ENCODE peak calls at places on chromosomes 7 and 10, in eight cellular contexts. One of them, this sample, is unnamed.

GRCh38 chr7:137873524-137873923 is 26.8 kb upstream of the DGKI start:
- DNase-seq in endothelial cell: no peak
- DNase-seq in GM13976: no peak
- DNase-seq in non-pigmented ciliary epithelial cell: no peak
- DNase-seq in head of caudate nucleus: no peak
- DNase-seq in SK-MEL-5: no peak
- DNase-seq in activated CD8-positive, alpha-beta memory T cell treated with anti-CD3 and anti-CD28 coated beads for 4 hours: no peak
- DNase-seq in nephron progenitor cell: no peak
- DNase-seq in this sample: no peak

GRCh38 chr10:75108684-75109458 is 2.6 kb upstream of the SAMD8 start:
- DNase-seq in endothelial cell: peak
- DNase-seq in GM13976: no peak
- DNase-seq in non-pigmented ciliary epithelial cell: no peak
- DNase-seq in head of caudate nucleus: no peak
- DNase-seq in SK-MEL-5: peak
- DNase-seq in activated CD8-positive, alpha-beta memory T cell treated with anti-CD3 and anti-CD28 coated beads for 4 hours: no peak
- DNase-seq in nephron progenitor cell: peak
- DNase-seq in this sample: peak

GRCh38 chr7:1942704-1943294 is 272.7 kb downstream of the ELFN1 start:
- DNase-seq in endothelial cell: no peak
- DNase-seq in GM13976: no peak
- DNase-seq in non-pigmented ciliary epithelial cell: no peak
- DNase-seq in head of caudate nucleus: no peak
- DNase-seq in SK-MEL-5: no peak
- DNase-seq in activated CD8-positive, alpha-beta memory T cell treated with anti-CD3 and anti-CD28 coated beads for 4 hours: no peak
- DNase-seq in nephron progenitor cell: no peak
- DNase-seq in this sample: no peak

GRCh38 chr7:88628363-88629085 is 131.0 kb upstream of the ZNF804B start:
- DNase-seq in endothelial cell: no peak
- DNase-seq in GM13976: peak
- DNase-seq in non-pigmented ciliary epithelial cell: no peak
- DNase-seq in head of caudate nucleus: no peak
- DNase-seq in SK-MEL-5: peak
- DNase-seq in activated CD8-positive, alpha-beta memory T cell treated with anti-CD3 and anti-CD28 coated beads for 4 hours: no peak
- DNase-seq in nephron progenitor cell: no peak
- DNase-seq in this sample: no peak

GRCh38 chr10:113999520-113999919 is 44.1 kb upstream of the ADRB1 start:
- DNase-seq in endothelial cell: no peak
- DNase-seq in GM13976: no peak
- DNase-seq in non-pigmented ciliary epithelial cell: no peak
- DNase-seq in head of caudate nucleus: no peak
- DNase-seq in SK-MEL-5: no peak
- DNase-seq in activated CD8-positive, alpha-beta memory T cell treated with anti-CD3 and anti-CD28 coated beads for 4 hours: no peak
- DNase-seq in nephron progenitor cell: no peak
- DNase-seq in this sample: no peak

GRCh38 chr7:98266840-98267239 is 14.6 kb upstream of the BRI3 start:
- DNase-seq in endothelial cell: no peak
- DNase-seq in GM13976: no peak
- DNase-seq in non-pigmented ciliary epithelial cell: no peak
- DNase-seq in head of caudate nucleus: no peak
- DNase-seq in SK-MEL-5: peak
- DNase-seq in activated CD8-positive, alpha-beta memory T cell treated with anti-CD3 and anti-CD28 coated beads for 4 hours: no peak
- DNase-seq in nephron progenitor cell: no peak
- DNase-seq in this sample: no peak

GRCh38 chr7:50793115-50793946 is 10.6 kb upstream of the GRB10 start:
- DNase-seq in endothelial cell: peak
- DNase-seq in GM13976: peak
- DNase-seq in non-pigmented ciliary epithelial cell: no peak
- DNase-seq in head of caudate nucleus: no peak
- DNase-seq in SK-MEL-5: peak
- DNase-seq in activated CD8-positive, alpha-beta memory T cell treated with anti-CD3 and anti-CD28 coated beads for 4 hours: no peak
- DNase-seq in nephron progenitor cell: peak
- DNase-seq in this sample: peak

GRCh38 chr10:115525141-115525540 is 432.0 kb downstream of the ATRNL1 start:
- DNase-seq in endothelial cell: no peak
- DNase-seq in GM13976: no peak
- DNase-seq in non-pigmented ciliary epithelial cell: no peak
- DNase-seq in head of caudate nucleus: no peak
- DNase-seq in SK-MEL-5: no peak
- DNase-seq in activated CD8-positive, alpha-beta memory T cell treated with anti-CD3 and anti-CD28 coated beads for 4 hours: no peak
- DNase-seq in nephron progenitor cell: no peak
- DNase-seq in this sample: no peak

GRCh38 chr10:49598986-49599385 is 11.1 kb upstream of the SLC18A3 start:
- DNase-seq in endothelial cell: no peak
- DNase-seq in GM13976: peak
- DNase-seq in non-pigmented ciliary epithelial cell: no peak
- DNase-seq in head of caudate nucleus: no peak
- DNase-seq in SK-MEL-5: no peak
- DNase-seq in activated CD8-positive, alpha-beta memory T cell treated with anti-CD3 and anti-CD28 coated beads for 4 hours: no peak
- DNase-seq in nephron progenitor cell: no peak
- DNase-seq in this sample: no peak

GRCh38 chr7:93821463-93821862 is 69.1 kb downstream of the TFPI2 start:
- DNase-seq in endothelial cell: no peak
- DNase-seq in GM13976: no peak
- DNase-seq in non-pigmented ciliary epithelial cell: no peak
- DNase-seq in head of caudate nucleus: no peak
- DNase-seq in SK-MEL-5: no peak
- DNase-seq in activated CD8-positive, alpha-beta memory T cell treated with anti-CD3 and anti-CD28 coated beads for 4 hours: no peak
- DNase-seq in nephron progenitor cell: no peak
- DNase-seq in this sample: no peak

GRCh38 chr7:12683678-12684077 is 3.8 kb upstream of the ARL4A start:
- DNase-seq in endothelial cell: no peak
- DNase-seq in GM13976: no peak
- DNase-seq in non-pigmented ciliary epithelial cell: no peak
- DNase-seq in head of caudate nucleus: no peak
- DNase-seq in SK-MEL-5: peak
- DNase-seq in activated CD8-positive, alpha-beta memory T cell treated with anti-CD3 and anti-CD28 coated beads for 4 hours: no peak
- DNase-seq in nephron progenitor cell: no peak
- DNase-seq in this sample: peak

GRCh38 chr7:149322737-149323136 is 60.7 kb downstream of the ZNF783 start:
- DNase-seq in endothelial cell: no peak
- DNase-seq in GM13976: no peak
- DNase-seq in non-pigmented ciliary epithelial cell: no peak
- DNase-seq in head of caudate nucleus: no peak
- DNase-seq in SK-MEL-5: no peak
- DNase-seq in activated CD8-positive, alpha-beta memory T cell treated with anti-CD3 and anti-CD28 coated beads for 4 hours: no peak
- DNase-seq in nephron progenitor cell: no peak
- DNase-seq in this sample: no peak

GRCh38 chr10:98555011-98555619 is 108.4 kb upstream of the HPS1 start:
- DNase-seq in endothelial cell: peak
- DNase-seq in GM13976: no peak
- DNase-seq in non-pigmented ciliary epithelial cell: no peak
- DNase-seq in head of caudate nucleus: no peak
- DNase-seq in SK-MEL-5: peak
- DNase-seq in activated CD8-positive, alpha-beta memory T cell treated with anti-CD3 and anti-CD28 coated beads for 4 hours: no peak
- DNase-seq in nephron progenitor cell: peak
- DNase-seq in this sample: peak

GRCh38 chr10:30454744-30455498 is 20.9 kb downstream of the MAP3K8 start:
- DNase-seq in endothelial cell: no peak
- DNase-seq in GM13976: no peak
- DNase-seq in non-pigmented ciliary epithelial cell: peak
- DNase-seq in head of caudate nucleus: no peak
- DNase-seq in SK-MEL-5: no peak
- DNase-seq in activated CD8-positive, alpha-beta memory T cell treated with anti-CD3 and anti-CD28 coated beads for 4 hours: no peak
- DNase-seq in nephron progenitor cell: no peak
- DNase-seq in this sample: no peak

GRCh38 chr10:227014-227413 is 91.8 kb downstream of the ZMYND11 start:
- DNase-seq in endothelial cell: no peak
- DNase-seq in GM13976: no peak
- DNase-seq in non-pigmented ciliary epithelial cell: no peak
- DNase-seq in head of caudate nucleus: no peak
- DNase-seq in SK-MEL-5: no peak
- DNase-seq in activated CD8-positive, alpha-beta memory T cell treated with anti-CD3 and anti-CD28 coated beads for 4 hours: no peak
- DNase-seq in nephron progenitor cell: no peak
- DNase-seq in this sample: no peak

GRCh38 chr7:142626420-142627035 is 122.7 kb upstream of the PRSS1 start:
- DNase-seq in endothelial cell: peak
- DNase-seq in GM13976: peak
- DNase-seq in non-pigmented ciliary epithelial cell: no peak
- DNase-seq in head of caudate nucleus: no peak
- DNase-seq in SK-MEL-5: peak
- DNase-seq in activated CD8-positive, alpha-beta memory T cell treated with anti-CD3 and anti-CD28 coated beads for 4 hours: peak
- DNase-seq in nephron progenitor cell: peak
- DNase-seq in this sample: no peak

GRCh38 chr7:84021292-84021898 is 173.2 kb downstream of the SEMA3A start:
- DNase-seq in endothelial cell: no peak
- DNase-seq in GM13976: no peak
- DNase-seq in non-pigmented ciliary epithelial cell: no peak
- DNase-seq in head of caudate nucleus: no peak
- DNase-seq in SK-MEL-5: no peak
- DNase-seq in activated CD8-positive, alpha-beta memory T cell treated with anti-CD3 and anti-CD28 coated beads for 4 hours: no peak
- DNase-seq in nephron progenitor cell: no peak
- DNase-seq in this sample: no peak

GRCh38 chr7:94580601-94581000 is 71.0 kb downstream of the CASD1 start:
- DNase-seq in endothelial cell: no peak
- DNase-seq in GM13976: no peak
- DNase-seq in non-pigmented ciliary epithelial cell: peak
- DNase-seq in head of caudate nucleus: no peak
- DNase-seq in SK-MEL-5: no peak
- DNase-seq in activated CD8-positive, alpha-beta memory T cell treated with anti-CD3 and anti-CD28 coated beads for 4 hours: no peak
- DNase-seq in nephron progenitor cell: no peak
- DNase-seq in this sample: peak

GRCh38 chr10:104300736-104301292 is 31.8 kb downstream of the GSTO2 start:
- DNase-seq in endothelial cell: no peak
- DNase-seq in GM13976: no peak
- DNase-seq in non-pigmented ciliary epithelial cell: peak
- DNase-seq in head of caudate nucleus: peak
- DNase-seq in SK-MEL-5: peak
- DNase-seq in activated CD8-positive, alpha-beta memory T cell treated with anti-CD3 and anti-CD28 coated beads for 4 hours: no peak
- DNase-seq in nephron progenitor cell: peak
- DNase-seq in this sample: peak

GRCh38 chr10:97534746-97535367 is 36.1 kb downstream of the UBTD1 start:
- DNase-seq in endothelial cell: peak
- DNase-seq in GM13976: peak
- DNase-seq in non-pigmented ciliary epithelial cell: no peak
- DNase-seq in head of caudate nucleus: peak
- DNase-seq in SK-MEL-5: peak
- DNase-seq in activated CD8-positive, alpha-beta memory T cell treated with anti-CD3 and anti-CD28 coated beads for 4 hours: no peak
- DNase-seq in nephron progenitor cell: peak
- DNase-seq in this sample: no peak

GRCh38 chr7:22868509-22868908 is 45.9 kb upstream of the TOMM7 start:
- DNase-seq in endothelial cell: no peak
- DNase-seq in GM13976: no peak
- DNase-seq in non-pigmented ciliary epithelial cell: no peak
- DNase-seq in head of caudate nucleus: no peak
- DNase-seq in SK-MEL-5: no peak
- DNase-seq in activated CD8-positive, alpha-beta memory T cell treated with anti-CD3 and anti-CD28 coated beads for 4 hours: no peak
- DNase-seq in nephron progenitor cell: no peak
- DNase-seq in this sample: no peak

GRCh38 chr10:64682043-64682442 is 1160.8 kb downstream of the REEP3 start:
- DNase-seq in endothelial cell: no peak
- DNase-seq in GM13976: no peak
- DNase-seq in non-pigmented ciliary epithelial cell: no peak
- DNase-seq in head of caudate nucleus: no peak
- DNase-seq in SK-MEL-5: no peak
- DNase-seq in activated CD8-positive, alpha-beta memory T cell treated with anti-CD3 and anti-CD28 coated beads for 4 hours: no peak
- DNase-seq in nephron progenitor cell: no peak
- DNase-seq in this sample: no peak

GRCh38 chr7:2522780-2523433 is 3.3 kb downstream of the LFNG start:
- DNase-seq in endothelial cell: no peak
- DNase-seq in GM13976: no peak
- DNase-seq in non-pigmented ciliary epithelial cell: no peak
- DNase-seq in head of caudate nucleus: no peak
- DNase-seq in SK-MEL-5: peak
- DNase-seq in activated CD8-positive, alpha-beta memory T cell treated with anti-CD3 and anti-CD28 coated beads for 4 hours: no peak
- DNase-seq in nephron progenitor cell: no peak
- DNase-seq in this sample: peak

GRCh38 chr10:77120012-77120411 is 517.6 kb downstream of the KCNMA1 start:
- DNase-seq in endothelial cell: no peak
- DNase-seq in GM13976: no peak
- DNase-seq in non-pigmented ciliary epithelial cell: no peak
- DNase-seq in head of caudate nucleus: no peak
- DNase-seq in SK-MEL-5: no peak
- DNase-seq in activated CD8-positive, alpha-beta memory T cell treated with anti-CD3 and anti-CD28 coated beads for 4 hours: no peak
- DNase-seq in nephron progenitor cell: no peak
- DNase-seq in this sample: no peak

GRCh38 chr7:105650382-105650729 is 69.1 kb upstream of the EFCAB10 start:
- DNase-seq in endothelial cell: no peak
- DNase-seq in GM13976: no peak
- DNase-seq in non-pigmented ciliary epithelial cell: no peak
- DNase-seq in head of caudate nucleus: no peak
- DNase-seq in SK-MEL-5: no peak
- DNase-seq in activated CD8-positive, alpha-beta memory T cell treated with anti-CD3 and anti-CD28 coated beads for 4 hours: no peak
- DNase-seq in nephron progenitor cell: no peak
- DNase-seq in this sample: no peak

GRCh38 chr10:71632200-71632820 is 87.3 kb downstream of the C10orf105 start:
- DNase-seq in endothelial cell: no peak
- DNase-seq in GM13976: no peak
- DNase-seq in non-pigmented ciliary epithelial cell: no peak
- DNase-seq in head of caudate nucleus: no peak
- DNase-seq in SK-MEL-5: no peak
- DNase-seq in activated CD8-positive, alpha-beta memory T cell treated with anti-CD3 and anti-CD28 coated beads for 4 hours: no peak
- DNase-seq in nephron progenitor cell: no peak
- DNase-seq in this sample: no peak

GRCh38 chr7:152667900-152668440 is 8.0 kb downstream of the XRCC2 start:
- DNase-seq in endothelial cell: no peak
- DNase-seq in GM13976: no peak
- DNase-seq in non-pigmented ciliary epithelial cell: no peak
- DNase-seq in head of caudate nucleus: no peak
- DNase-seq in SK-MEL-5: no peak
- DNase-seq in activated CD8-positive, alpha-beta memory T cell treated with anti-CD3 and anti-CD28 coated beads for 4 hours: no peak
- DNase-seq in nephron progenitor cell: no peak
- DNase-seq in this sample: no peak

GRCh38 chr10:124697837-124698559 is 46.2 kb downstream of the FAM53B start:
- DNase-seq in endothelial cell: no peak
- DNase-seq in GM13976: peak
- DNase-seq in non-pigmented ciliary epithelial cell: no peak
- DNase-seq in head of caudate nucleus: no peak
- DNase-seq in SK-MEL-5: peak
- DNase-seq in activated CD8-positive, alpha-beta memory T cell treated with anti-CD3 and anti-CD28 coated beads for 4 hours: no peak
- DNase-seq in nephron progenitor cell: no peak
- DNase-seq in this sample: no peak

GRCh38 chr10:24554036-24554435 is 169.7 kb downstream of the ARHGAP21 start:
- DNase-seq in endothelial cell: no peak
- DNase-seq in GM13976: no peak
- DNase-seq in non-pigmented ciliary epithelial cell: no peak
- DNase-seq in head of caudate nucleus: no peak
- DNase-seq in SK-MEL-5: no peak
- DNase-seq in activated CD8-positive, alpha-beta memory T cell treated with anti-CD3 and anti-CD28 coated beads for 4 hours: no peak
- DNase-seq in nephron progenitor cell: no peak
- DNase-seq in this sample: no peak

GRCh38 chr10:57333880-57334279 is 933.8 kb downstream of the IPMK start:
- DNase-seq in endothelial cell: no peak
- DNase-seq in GM13976: no peak
- DNase-seq in non-pigmented ciliary epithelial cell: no peak
- DNase-seq in head of caudate nucleus: no peak
- DNase-seq in SK-MEL-5: no peak
- DNase-seq in activated CD8-positive, alpha-beta memory T cell treated with anti-CD3 and anti-CD28 coated beads for 4 hours: no peak
- DNase-seq in nephron progenitor cell: no peak
- DNase-seq in this sample: no peak

GRCh38 chr10:86264481-86265231 is 101.9 kb downstream of the GRID1 start:
- DNase-seq in endothelial cell: no peak
- DNase-seq in GM13976: no peak
- DNase-seq in non-pigmented ciliary epithelial cell: no peak
- DNase-seq in head of caudate nucleus: no peak
- DNase-seq in SK-MEL-5: no peak
- DNase-seq in activated CD8-positive, alpha-beta memory T cell treated with anti-CD3 and anti-CD28 coated beads for 4 hours: no peak
- DNase-seq in nephron progenitor cell: no peak
- DNase-seq in this sample: no peak

GRCh38 chr10:68087338-68088029 is 12.4 kb upstream of the HERC4 start:
- DNase-seq in endothelial cell: peak
- DNase-seq in GM13976: no peak
- DNase-seq in non-pigmented ciliary epithelial cell: no peak
- DNase-seq in head of caudate nucleus: no peak
- DNase-seq in SK-MEL-5: no peak
- DNase-seq in activated CD8-positive, alpha-beta memory T cell treated with anti-CD3 and anti-CD28 coated beads for 4 hours: no peak
- DNase-seq in nephron progenitor cell: no peak
- DNase-seq in this sample: no peak

GRCh38 chr7:120475994-120476393 is 203.0 kb downstream of the KCND2 start:
- DNase-seq in endothelial cell: no peak
- DNase-seq in GM13976: no peak
- DNase-seq in non-pigmented ciliary epithelial cell: no peak
- DNase-seq in head of caudate nucleus: no peak
- DNase-seq in SK-MEL-5: no peak
- DNase-seq in activated CD8-positive, alpha-beta memory T cell treated with anti-CD3 and anti-CD28 coated beads for 4 hours: no peak
- DNase-seq in nephron progenitor cell: no peak
- DNase-seq in this sample: no peak

GRCh38 chr10:68938117-68938516 is 17.9 kb upstream of the DDX21 start:
- DNase-seq in endothelial cell: no peak
- DNase-seq in GM13976: no peak
- DNase-seq in non-pigmented ciliary epithelial cell: no peak
- DNase-seq in head of caudate nucleus: no peak
- DNase-seq in SK-MEL-5: no peak
- DNase-seq in activated CD8-positive, alpha-beta memory T cell treated with anti-CD3 and anti-CD28 coated beads for 4 hours: no peak
- DNase-seq in nephron progenitor cell: no peak
- DNase-seq in this sample: no peak

This sample was measured in RWPE1.